ENCODE peak calls at places on chromosomes 12 and 14, in ten cellular contexts. E, G, H, L, A, P, D, Q, J and X are unnamed samples. For H3K9me3, the result is how much of the 10 kb centered on the place peaks cover.

GRCh38 chr14:102049258-102050025 is 37.4 kb downstream of the HSP90AA1 start:
- DNase-seq in E (no peak), G (no peak), H (no peak), L (no peak), A (no peak), P (peak), D (no peak), Q (peak), J (no peak), X (no peak)

GRCh38 chr14:24274101-24274543 is 2.7 kb upstream of the RABGGTA start:
- DNase-seq in E (no peak), G (no peak), H (no peak), L (no peak), A (no peak), P (no peak), D (no peak), Q (no peak), J (no peak), X (no peak)

GRCh38 chr12:114254998-114255397 is 150.9 kb downstream of the TBX5 start:
- DNase-seq in E (no peak), G (no peak), H (no peak), L (no peak), A (no peak), P (no peak), D (no peak), Q (no peak), J (peak), X (no peak)

GRCh38 chr12:9943244-9943643 is 11.1 kb upstream of the CLEC2A start:
- DNase-seq in E (no peak), G (no peak), H (no peak), L (no peak), A (no peak), P (peak), D (no peak), Q (peak), J (no peak), X (peak)

GRCh38 chr12:24592048-24592447 is 356.9 kb downstream of the BCAT1 start:
- DNase-seq in E (no peak), G (no peak), H (no peak), L (no peak), A (no peak), P (no peak), D (no peak), Q (no peak), J (no peak), X (no peak)

GRCh38 chr12:112809684-112810083 is 18.1 kb downstream of the RPH3A start:
- DNase-seq in E (no peak), G (no peak), H (no peak), L (no peak), A (no peak), P (no peak), D (no peak), Q (no peak), J (no peak), X (no peak)

GRCh38 chr12:66688836-66689439 is 10.1 kb upstream of the GRIP1 start:
- DNase-seq in E (peak), G (no peak), H (peak), L (no peak), A (no peak), P (no peak), D (peak), Q (no peak), J (no peak), X (no peak)

GRCh38 chr12:55467836-55468235 is 2.1 kb downstream of the OR6C70 start:
- DNase-seq in E (no peak), G (no peak), H (no peak), L (no peak), A (no peak), P (no peak), D (no peak), Q (no peak), J (no peak), X (no peak)

GRCh38 chr12:127991408-127991940 is 275.5 kb upstream of the TMEM132C start:
- DNase-seq in E (no peak), G (no peak), H (no peak), L (no peak), A (no peak), P (no peak), D (no peak), Q (no peak), J (no peak), X (no peak)

GRCh38 chr12:97630875-97631274 is 168.3 kb downstream of the RMST start:
- DNase-seq in E (no peak), G (no peak), H (no peak), L (no peak), A (no peak), P (no peak), D (no peak), Q (no peak), J (no peak), X (no peak)

GRCh38 chr12:123200414-123200813 is 32.5 kb downstream of the MPHOSPH9 start:
- DNase-seq in E (no peak), G (no peak), H (no peak), L (no peak), A (no peak), P (no peak), D (no peak), Q (no peak), J (no peak), X (no peak)

GRCh38 chr14:63267171-63267570 is 51.6 kb downstream of the GPHB5 start:
- DNase-seq in E (no peak), G (no peak), H (no peak), L (no peak), A (no peak), P (no peak), D (no peak), Q (no peak), J (no peak), X (no peak)

GRCh38 chr12:113713156-113713555 is 241.5 kb upstream of the LHX5 start:
- DNase-seq in E (no peak), G (no peak), H (no peak), L (no peak), A (no peak), P (no peak), D (no peak), Q (no peak), J (no peak), X (no peak)

GRCh38 chr12:46556820-46557524 is 184.4 kb upstream of the SLC38A2 start:
- DNase-seq in E (peak), G (no peak), H (peak), L (no peak), A (no peak), P (no peak), D (no peak), Q (no peak), J (no peak), X (no peak)

GRCh38 chr12:24541193-24541871 is 407.6 kb downstream of the BCAT1 start:
- DNase-seq in E (no peak), G (no peak), H (no peak), L (no peak), A (no peak), P (no peak), D (no peak), Q (no peak), J (no peak), X (no peak)

GRCh38 chr14:77097006-77097688 is 911 bp upstream of the CIPC start:
- DNase-seq in E (no peak), G (no peak), H (no peak), L (no peak), A (no peak), P (no peak), D (no peak), Q (no peak), J (no peak), X (no peak)

GRCh38 chr14:38186217-38186616 is 21.5 kb upstream of the SSTR1 start:
- DNase-seq in E (no peak), G (no peak), H (no peak), L (no peak), A (no peak), P (no peak), D (no peak), Q (no peak), J (no peak), X (no peak)

GRCh38 chr12:121712462-121713256 is at the start of gene TMEM120B:
- DNase-seq in E (peak), G (peak), H (no peak), L (peak), A (peak), P (peak), D (peak), Q (peak), J (peak), X (peak)

DNA sequence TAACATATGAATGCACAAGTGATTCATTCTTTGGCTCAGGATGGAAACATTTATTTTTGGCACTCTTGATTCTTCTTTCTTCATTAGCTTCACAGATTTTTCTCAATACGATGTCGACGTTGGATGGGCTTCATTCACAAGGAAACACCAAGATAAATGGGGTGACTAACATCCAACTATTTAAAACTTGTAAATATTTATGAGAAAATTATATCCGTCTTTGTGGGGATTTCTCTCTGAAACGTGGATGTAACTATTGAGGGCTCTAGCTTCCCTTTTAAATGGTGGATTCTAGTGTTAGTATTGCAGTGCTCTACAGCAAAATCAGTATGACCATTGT is 27.2 kb upstream of the CPM start:
- DNase-seq in E (peak), G (no peak), H (no peak), L (no peak), A (no peak), P (no peak), D (no peak), Q (no peak), J (no peak), X (no peak)
- H3K9me3 ChIP-seq in E (under half), G (under half), H (under half), L (under half), A (under half), P (under half), D (under half), Q (under half), J (under half), X (under half)

GRCh38 chr14:68094158-68094557 is 274.6 kb downstream of the RAD51B start:
- DNase-seq in E (peak), G (no peak), H (no peak), L (no peak), A (no peak), P (no peak), D (no peak), Q (no peak), J (no peak), X (no peak)

GRCh38 chr14:68097727-68098126 is 278.1 kb downstream of the RAD51B start:
- DNase-seq in E (no peak), G (no peak), H (no peak), L (no peak), A (no peak), P (no peak), D (no peak), Q (no peak), J (no peak), X (no peak)

GRCh38 chr14:68103841-68104240 is 284.3 kb downstream of the RAD51B start:
- DNase-seq in E (no peak), G (no peak), H (no peak), L (no peak), A (peak), P (no peak), D (no peak), Q (no peak), J (no peak), X (no peak)

GRCh38 chr14:68099348-68100045 is 279.9 kb downstream of the RAD51B start:
- DNase-seq in E (no peak), G (no peak), H (no peak), L (peak), A (peak), P (no peak), D (no peak), Q (no peak), J (no peak), X (no peak)

GRCh38 chr14:68098834-68099233 is 279.3 kb downstream of the RAD51B start:
- DNase-seq in E (no peak), G (no peak), H (no peak), L (no peak), A (no peak), P (no peak), D (no peak), Q (no peak), J (no peak), X (no peak)
- H3K9me3 ChIP-seq in E (under half), G (under half), H (under half), L (under half), A (under half), P (under half), D (under half), Q (under half), J (under half), X (under half)

DNA sequence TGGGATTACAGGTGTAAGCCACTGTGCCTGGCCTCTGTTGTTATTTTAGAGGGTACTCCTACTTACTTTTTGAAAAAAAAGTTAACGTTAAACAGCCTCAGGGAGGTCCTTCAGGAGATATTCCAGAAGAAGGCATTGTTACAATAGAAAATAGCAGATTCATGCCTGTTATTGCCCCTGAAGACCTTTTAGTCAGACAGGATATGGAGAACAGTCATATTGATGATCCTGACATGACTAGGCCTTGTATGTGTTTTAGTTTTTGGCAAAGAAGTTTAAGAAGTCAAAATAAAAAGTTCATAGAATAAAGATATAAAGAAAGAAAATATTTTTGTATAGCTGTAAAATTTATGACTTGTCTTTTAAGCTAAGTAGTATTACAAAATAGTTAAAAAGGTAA is 45.3 kb downstream of the WASHC3 start:
- DNase-seq in E (peak), G (no peak), H (no peak), L (no peak), A (no peak), P (no peak), D (no peak), Q (no peak), J (no peak), X (no peak)
- H3K9me3 ChIP-seq in E (under half), G (under half), H (under half), L (under half), A (under half), P (under half), D (under half), Q (under half), J (under half), X (under half)

GRCh38 chr14:26735811-26736210 is 138.0 kb upstream of the NOVA1 start:
- DNase-seq in E (no peak), G (no peak), H (no peak), L (no peak), A (no peak), P (no peak), D (no peak), Q (no peak), J (no peak), X (no peak)
- H3K9me3 ChIP-seq in E (under half), G (under half), H (under half), L (under half), A (under half), P (under half), D (under half), Q (under half), J (under half), X (under half)

DNA sequence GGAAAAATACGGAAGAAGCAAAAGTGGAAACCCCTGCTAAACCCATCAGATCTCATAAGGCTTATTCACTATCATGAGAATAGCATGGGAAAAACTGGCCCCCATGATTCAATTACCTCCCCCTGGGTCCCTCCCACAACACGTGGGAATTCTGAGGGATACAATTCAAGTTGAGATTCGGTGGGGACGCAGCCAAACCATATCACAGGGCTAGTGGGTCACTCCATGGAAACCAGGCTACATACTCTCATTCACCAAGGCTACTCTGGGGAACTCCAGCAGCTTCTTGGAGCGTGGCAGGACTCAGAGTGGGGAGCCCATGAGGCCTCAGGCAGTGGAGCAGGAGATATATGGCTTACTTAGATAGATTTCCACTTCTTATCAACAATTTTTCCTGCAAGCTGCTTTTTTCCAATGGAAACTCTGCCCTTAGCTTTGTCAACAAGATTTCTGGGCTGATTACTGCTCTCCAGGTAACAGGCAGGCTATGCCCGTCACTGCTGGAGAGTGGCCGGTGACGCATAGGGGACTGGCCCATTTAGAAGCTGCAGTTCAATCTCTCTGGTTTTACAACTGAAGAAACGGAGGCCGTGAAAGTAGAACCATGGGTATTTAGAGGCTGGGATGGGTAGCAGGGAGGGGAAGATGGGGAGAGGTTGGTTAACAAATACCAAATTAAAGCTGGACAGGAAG is 16.5 kb downstream of the VDR start:
- DNase-seq in E (no peak), G (no peak), H (no peak), L (no peak), A (no peak), P (no peak), D (peak), Q (no peak), J (no peak), X (no peak)
- H3K9me3 ChIP-seq in E (under half), G (under half), H (under half), L (under half), A (under half), P (under half), D (under half), Q (under half), J (under half), X (under half)

GRCh38 chr12:130525384-130526172 is 187.9 kb downstream of the PIWIL1 start:
- DNase-seq in E (no peak), G (no peak), H (no peak), L (no peak), A (no peak), P (no peak), D (no peak), Q (no peak), J (no peak), X (no peak)
- H3K9me3 ChIP-seq in E (under half), G (under half), H (under half), L (under half), A (under half), P (under half), D (under half), Q (under half), J (under half), X (under half)

DNA sequence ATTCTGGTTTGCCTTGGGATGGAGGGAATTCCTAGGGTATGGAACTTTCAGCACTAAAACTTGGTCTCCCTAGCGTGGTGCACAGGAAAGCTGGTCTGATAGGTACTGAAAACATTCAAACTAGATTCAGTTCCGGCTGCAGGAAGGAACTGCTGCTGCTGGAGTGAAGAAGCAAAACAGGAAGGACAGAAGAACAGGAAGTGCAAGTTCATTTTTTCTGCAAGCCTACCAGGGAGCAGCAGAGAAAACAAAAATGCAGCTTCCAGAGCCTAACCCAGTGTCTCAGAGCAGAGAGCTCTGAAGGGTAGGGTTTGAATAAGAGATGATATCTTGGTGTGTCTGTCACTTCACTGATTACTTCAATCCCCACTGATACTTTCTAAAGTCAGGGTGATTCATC is 165.2 kb downstream of the VRK1 start:
- DNase-seq in E (no peak), G (no peak), H (no peak), L (no peak), A (no peak), P (no peak), D (no peak), Q (no peak), J (no peak), X (no peak)
- H3K9me3 ChIP-seq in E (under half), G (under half), H (under half), L (under half), A (under half), P (under half), D (under half), Q (under half), J (under half), X (under half)

GRCh38 chr14:36659822-36660735 is 1.6 kb upstream of the PAX9 start:
- DNase-seq in E (no peak), G (no peak), H (no peak), L (no peak), A (no peak), P (no peak), D (no peak), Q (no peak), J (no peak), X (no peak)

GRCh38 chr14:36659010-36659821 is 2.4 kb upstream of the PAX9 start:
- DNase-seq in E (no peak), G (no peak), H (no peak), L (no peak), A (no peak), P (no peak), D (no peak), Q (no peak), J (no peak), X (no peak)

GRCh38 chr14:36657409-36658090 is 4.1 kb upstream of the PAX9 start:
- DNase-seq in E (peak), G (no peak), H (no peak), L (no peak), A (no peak), P (no peak), D (no peak), Q (peak), J (no peak), X (no peak)

GRCh38 chr14:36656769-36657408 is 4.8 kb upstream of the PAX9 start:
- DNase-seq in E (peak), G (no peak), H (no peak), L (no peak), A (no peak), P (no peak), D (no peak), Q (no peak), J (no peak), X (no peak)

GRCh38 chr14:36658091-36659009 is 3.3 kb upstream of the PAX9 start:
- DNase-seq in E (peak), G (no peak), H (no peak), L (no peak), A (no peak), P (no peak), D (no peak), Q (peak), J (no peak), X (no peak)
- H3K9me3 ChIP-seq in E (under half), G (under half), H (under half), L (under half), A (under half), P (under half), D (under half), Q (under half), J (under half), X (under half)